ENCODE peak calls at places on chromosomes 1 and 21, in six cellular contexts. One of them, this sample, is unnamed.

GRCh38 chr1:165773324-165773965 is 4.8 kb upstream of the TMCO1 start:
- DNase-seq in H1: no peak
- DNase-seq in H9: no peak
- DNase-seq in IMR-90: peak; percentile 89
- DNase-seq in trophoblast cell: peak; percentile 55
- DNase-seq in neuronal stem cell: no peak
- DNase-seq in this sample: peak; percentile 67

GRCh38 chr1:43273708-43274107 is 3.9 kb downstream of the TMEM125 start:
- DNase-seq in trophoblast cell: no peak
- DNase-seq in neuronal stem cell: no peak
- DNase-seq in H1: no peak
- DNase-seq in IMR-90: no peak
- DNase-seq in H9: peak; percentile 23
- DNase-seq in this sample: no peak

GRCh38 chr21:45142469-45142868 is 68.1 kb downstream of the ADARB1 start:
- DNase-seq in H9: no peak
- DNase-seq in IMR-90: peak; percentile 84
- DNase-seq in H1: peak; percentile 26
- DNase-seq in neuronal stem cell: no peak
- DNase-seq in trophoblast cell: no peak
- DNase-seq in this sample: peak; percentile 77

GRCh38 chr1:59971464-59971911 is 44.9 kb upstream of the CYP2J2 start:
- DNase-seq in trophoblast cell: peak; percentile 71
- DNase-seq in IMR-90: peak; percentile 34
- DNase-seq in H9: peak; percentile 82
- DNase-seq in H1: peak; percentile 90
- DNase-seq in neuronal stem cell: peak; percentile 70
- DNase-seq in this sample: peak; percentile 57

GRCh38 chr1:226634156-226634588 is 85.6 kb downstream of the STUM start:
- DNase-seq in trophoblast cell: peak; percentile 79
- DNase-seq in IMR-90: peak; percentile 59
- DNase-seq in neuronal stem cell: peak; percentile 70
- DNase-seq in H1: peak; percentile 96
- DNase-seq in H9: peak; percentile 82
- DNase-seq in this sample: peak; percentile 66

GRCh38 chr1:155166373-155167165 is 6.5 kb downstream of the KRTCAP2 start:
- DNase-seq in H1: peak; percentile 82
- DNase-seq in neuronal stem cell: peak; percentile 62
- DNase-seq in H9: peak; percentile 71
- DNase-seq in IMR-90: no peak
- DNase-seq in trophoblast cell: peak; percentile 98
- DNase-seq in this sample: peak; percentile 39

GRCh38 chr21:41170442-41170841 is 2.5 kb downstream of the BACE2 start:
- DNase-seq in IMR-90: peak; percentile 34
- DNase-seq in trophoblast cell: peak; percentile 65
- DNase-seq in neuronal stem cell: peak; percentile 23
- DNase-seq in H9: peak; percentile 72
- DNase-seq in H1: peak; percentile 59
- DNase-seq in this sample: no peak

GRCh38 chr1:116821763-116822162 is 67.5 kb downstream of the CD2 start:
- DNase-seq in trophoblast cell: no peak
- DNase-seq in IMR-90: no peak
- DNase-seq in H1: no peak
- DNase-seq in H9: no peak
- DNase-seq in neuronal stem cell: no peak
- DNase-seq in this sample: no peak

GRCh38 chr1:155044812-155045690 is 6.1 kb upstream of the ADAM15 start:
- DNase-seq in H1: peak; percentile 67
- DNase-seq in IMR-90: peak; percentile 75
- DNase-seq in trophoblast cell: peak; percentile 88
- DNase-seq in neuronal stem cell: peak; percentile 52
- DNase-seq in H9: peak; percentile 87
- DNase-seq in this sample: peak; percentile 86

DNA sequence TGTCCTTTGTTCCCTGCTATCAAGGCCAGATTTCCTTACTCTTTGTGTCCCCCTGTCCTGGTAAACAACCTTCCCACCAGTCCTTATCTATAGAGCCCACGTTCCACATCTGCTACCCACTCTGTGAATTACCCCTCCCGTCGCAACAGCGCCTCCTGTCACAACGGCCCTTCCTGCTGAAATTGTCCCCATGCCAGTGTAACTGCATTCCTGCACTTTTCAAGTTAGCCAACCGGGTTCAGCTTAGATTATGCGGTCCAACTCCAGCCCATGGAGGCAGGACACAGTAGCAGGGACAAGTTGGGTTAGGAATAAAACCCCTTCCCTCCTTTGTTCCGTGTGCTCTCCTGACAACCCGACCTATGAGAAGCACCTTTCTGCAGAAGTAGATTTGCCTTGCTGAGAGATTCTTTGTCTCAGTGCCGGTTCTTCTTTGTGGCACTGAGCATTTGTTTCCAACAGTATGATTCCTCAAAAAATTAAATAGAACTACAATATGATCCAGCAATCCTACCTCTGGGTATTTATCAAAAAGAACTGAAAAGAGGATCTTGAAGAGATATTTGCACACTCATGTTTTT is 180.3 kb downstream of the PTBP2 start:
- DNase-seq in IMR-90: no peak
- DNase-seq in H9: peak; percentile 49
- DNase-seq in H1: peak; percentile 54
- DNase-seq in neuronal stem cell: no peak
- DNase-seq in trophoblast cell: no peak
- DNase-seq in this sample: no peak
- H4K91ac ChIP-seq in IMR-90: no peak overlapping the region
- H4K91ac ChIP-seq in H9: no peak overlapping the region
- H4K91ac ChIP-seq in H1: no peak overlapping the region
- H4K91ac ChIP-seq in neuronal stem cell: no peak overlapping the region
- H4K91ac ChIP-seq in trophoblast cell: no peak overlapping the region
- H4K91ac ChIP-seq in this sample: no peak overlapping the region

GRCh38 chr1:97090725-97091124 is 369.1 kb downstream of the PTBP2 start:
- DNase-seq in H1: no peak
- DNase-seq in neuronal stem cell: no peak
- DNase-seq in IMR-90: no peak
- DNase-seq in trophoblast cell: no peak
- DNase-seq in H9: no peak
- DNase-seq in this sample: no peak

GRCh38 chr1:97091263-97091662 is 369.7 kb downstream of the PTBP2 start:
- DNase-seq in H1: no peak
- DNase-seq in trophoblast cell: no peak
- DNase-seq in H9: no peak
- DNase-seq in IMR-90: no peak
- DNase-seq in neuronal stem cell: no peak
- DNase-seq in this sample: no peak

GRCh38 chr1:97092824-97093223 is 371.2 kb downstream of the PTBP2 start:
- DNase-seq in H9: no peak
- DNase-seq in IMR-90: no peak
- DNase-seq in trophoblast cell: no peak
- DNase-seq in neuronal stem cell: no peak
- DNase-seq in H1: no peak
- DNase-seq in this sample: no peak

GRCh38 chr1:97093742-97094141 is 372.2 kb downstream of the PTBP2 start:
- DNase-seq in IMR-90: peak; percentile 83
- DNase-seq in H1: no peak
- DNase-seq in neuronal stem cell: no peak
- DNase-seq in H9: no peak
- DNase-seq in trophoblast cell: no peak
- DNase-seq in this sample: peak; percentile 44

DNA sequence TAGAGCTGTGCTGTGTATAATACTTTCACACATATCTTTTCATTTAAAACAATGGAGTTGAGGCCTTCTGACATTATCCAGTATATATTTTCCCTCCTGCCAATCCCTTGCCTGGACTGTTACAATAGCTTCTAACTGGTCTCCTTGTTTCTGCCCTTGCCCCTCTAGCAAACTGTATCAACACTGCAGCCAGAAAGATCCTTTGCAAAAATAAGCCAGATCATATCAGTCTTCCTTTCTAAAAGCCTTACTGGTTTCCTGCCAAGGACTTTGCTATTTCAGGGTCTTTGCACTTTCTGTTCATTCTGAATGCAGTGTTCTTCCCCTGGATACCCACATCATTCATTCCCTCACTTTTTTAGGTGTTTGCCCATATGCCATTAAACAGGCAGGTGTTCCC is 370.1 kb downstream of the PTBP2 start:
- DNase-seq in trophoblast cell: no peak
- DNase-seq in H9: no peak
- DNase-seq in H1: no peak
- DNase-seq in IMR-90: no peak
- DNase-seq in neuronal stem cell: no peak
- DNase-seq in this sample: no peak
- H4K91ac ChIP-seq in trophoblast cell: no peak overlapping the region
- H4K91ac ChIP-seq in H9: no peak overlapping the region
- H4K91ac ChIP-seq in H1: no peak overlapping the region
- H4K91ac ChIP-seq in IMR-90: no peak overlapping the region
- H4K91ac ChIP-seq in neuronal stem cell: no peak overlapping the region
- H4K91ac ChIP-seq in this sample: no peak overlapping the region

DNA sequence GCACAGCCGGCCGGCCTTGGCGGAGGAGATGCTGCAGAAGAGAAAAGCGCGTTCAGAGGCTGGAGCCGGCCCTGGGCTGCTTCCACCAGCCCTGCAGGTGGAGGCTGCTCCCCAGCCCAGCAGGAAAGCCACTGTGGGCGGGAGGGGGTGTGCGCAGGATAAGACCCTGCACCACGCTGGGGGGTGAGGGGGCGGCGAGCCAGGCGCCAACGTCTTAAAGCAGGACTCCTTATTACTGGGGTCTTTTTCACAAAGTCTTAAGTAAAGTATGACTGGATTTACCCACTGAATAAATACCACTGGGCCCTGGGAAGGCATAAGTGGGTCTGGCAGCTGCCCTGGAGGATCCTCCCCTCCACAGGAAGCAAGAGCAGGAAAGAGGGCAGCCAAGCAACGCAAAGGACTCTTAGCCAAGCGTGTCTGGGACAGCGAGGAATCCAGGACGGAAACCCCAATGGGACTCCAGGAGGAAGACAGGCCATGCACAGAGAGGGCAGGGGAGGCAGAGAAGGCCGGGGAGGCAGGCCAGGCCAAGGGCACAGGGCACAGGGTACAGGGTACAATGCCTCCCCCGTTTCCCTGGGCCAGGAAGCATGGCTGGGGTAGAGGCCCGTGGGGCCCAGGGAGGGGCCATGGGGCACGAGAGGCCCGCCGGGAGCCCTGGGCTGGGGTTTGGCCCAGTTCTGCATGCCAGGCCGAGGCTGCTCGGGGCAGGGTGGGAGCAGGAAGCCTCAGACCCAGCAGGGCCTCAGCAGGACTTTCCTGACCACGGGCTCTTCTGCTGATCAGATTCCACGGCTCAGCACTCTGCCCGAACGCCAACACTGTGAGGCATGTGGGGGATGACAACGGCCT is 104.6 kb downstream of the NPHP4 start:
- DNase-seq in IMR-90: no peak
- DNase-seq in neuronal stem cell: no peak
- DNase-seq in H1: no peak
- DNase-seq in H9: no peak
- DNase-seq in trophoblast cell: no peak
- DNase-seq in this sample: no peak
- H4K91ac ChIP-seq in IMR-90: no peak overlapping the region
- H4K91ac ChIP-seq in neuronal stem cell: no peak overlapping the region
- H4K91ac ChIP-seq in H1: no peak overlapping the region
- H4K91ac ChIP-seq in H9: no peak overlapping the region
- H4K91ac ChIP-seq in trophoblast cell: no peak overlapping the region
- H4K91ac ChIP-seq in this sample: no peak overlapping the region

GRCh38 chr1:4213599-4213998 is 313.5 kb upstream of the C1orf174 start:
- DNase-seq in neuronal stem cell: no peak
- DNase-seq in IMR-90: no peak
- DNase-seq in H9: no peak
- DNase-seq in H1: no peak
- DNase-seq in trophoblast cell: no peak
- DNase-seq in this sample: no peak
- H4K91ac ChIP-seq in neuronal stem cell: no peak overlapping the region
- H4K91ac ChIP-seq in IMR-90: no peak overlapping the region
- H4K91ac ChIP-seq in H9: no peak overlapping the region
- H4K91ac ChIP-seq in H1: no peak overlapping the region
- H4K91ac ChIP-seq in trophoblast cell: no peak overlapping the region
- H4K91ac ChIP-seq in this sample: no peak overlapping the region

This sample was measured in mesenchymal stem cell.